ENCODE peak calls at places on chromosome 1, in seven cellular contexts. H is pulmonary artery endothelial cell, D is astrocyte of the cerebellum, F is GM12891, L is GM12892, A is Right ventricle myocardium superior, J is choroid plexus epithelial cell. B is an unnamed sample.

GRCh38 chr1:205472737-205473565 is 17.1 kb upstream of the BLACAT1 start:
- DNase-seq in H (no peak), D (no peak), F (no peak), L (no peak), A (no peak), J (no peak), B (no peak)

GRCh38 chr1:88029142-88029541 is 654.9 kb upstream of the PKN2 start:
- DNase-seq in H (no peak), D (no peak), F (no peak), L (no peak), A (no peak), J (peak), B (peak)

GRCh38 chr1:29981586-29982239 is 741.7 kb downstream of the MATN1 start:
- DNase-seq in H (no peak), D (no peak), F (no peak), L (no peak), A (no peak), J (no peak), B (no peak)

GRCh38 chr1:154845879-154846278 is 24.2 kb downstream of the KCNN3 start:
- DNase-seq in H (no peak), D (no peak), F (no peak), L (no peak), A (no peak), J (no peak), B (no peak)

GRCh38 chr1:89815611-89816010 is 5.2 kb upstream of the LRRC8D start:
- DNase-seq in H (no peak), D (no peak), F (no peak), L (no peak), A (no peak), J (no peak), B (no peak)

GRCh38 chr1:226678701-226679100 is 60.4 kb downstream of the ITPKB start:
- DNase-seq in H (no peak), D (no peak), F (no peak), L (no peak), A (no peak), J (no peak), B (no peak)

GRCh38 chr1:235763962-235764361 is 102.7 kb downstream of the LYST start:
- DNase-seq in H (no peak), D (no peak), F (peak), L (no peak), A (no peak), J (no peak), B (no peak)

GRCh38 chr1:37995773-37996379 is 6.1 kb upstream of the SF3A3 start:
- DNase-seq in H (no peak), D (no peak), F (no peak), L (no peak), A (peak), J (peak), B (no peak)

GRCh38 chr1:155255243-155256100 is at the start of gene ENTREP3:
- DNase-seq in H (no peak), D (peak), F (peak), L (peak), A (peak), J (peak), B (peak)

GRCh38 chr1:111441573-111442192 is 7.4 kb downstream of the WDR77 start:
- DNase-seq in H (no peak), D (no peak), F (no peak), L (no peak), A (no peak), J (peak), B (peak)

GRCh38 chr1:206722751-206723499 is 38.2 kb downstream of the MAPKAPK2 start:
- DNase-seq in H (no peak), D (peak), F (no peak), L (no peak), A (no peak), J (no peak), B (no peak)

GRCh38 chr1:197615693-197616011 is 159.6 kb downstream of the DENND1B start:
- DNase-seq in H (no peak), D (no peak), F (no peak), L (no peak), A (no peak), J (no peak), B (no peak)

B was measured in Calu3.